ENCODE peak calls at places on chromosome 12, in eight cellular contexts. One of them, this sample, is unnamed.

GRCh38 chr12:131438874-131439273 is 272.0 kb upstream of the SFSWAP start:
- DNase-seq in HTR-8/SVneo: no peak
- DNase-seq in IMR-90: no peak
- DNase-seq in right lobe of liver: no peak
- DNase-seq in sciatic nerve: no peak
- DNase-seq in B cell: no peak
- DNase-seq in T-helper 1 cell: no peak
- DNase-seq in stimulated activated CD4-positive, alpha-beta T cell treated with anti-CD3 and anti-CD28 coated beads, Interleukin-15, amount 100 ng/mL, for 1 hour: no peak
- DNase-seq in this sample: no peak

GRCh38 chr12:42141981-42142606 is 2.6 kb downstream of the GXYLT1 start:
- DNase-seq in B cell: no peak
- DNase-seq in sciatic nerve: no peak
- DNase-seq in right lobe of liver: no peak
- DNase-seq in HTR-8/SVneo: no peak
- DNase-seq in T-helper 1 cell: no peak
- DNase-seq in IMR-90: no peak
- DNase-seq in stimulated activated CD4-positive, alpha-beta T cell treated with anti-CD3 and anti-CD28 coated beads, Interleukin-15, amount 100 ng/mL, for 1 hour: no peak
- DNase-seq in this sample: no peak

GRCh38 chr12:63945777-63946176 is 101.3 kb downstream of the SRGAP1 start:
- DNase-seq in HTR-8/SVneo: no peak
- DNase-seq in IMR-90: no peak
- DNase-seq in stimulated activated CD4-positive, alpha-beta T cell treated with anti-CD3 and anti-CD28 coated beads, Interleukin-15, amount 100 ng/mL, for 1 hour: no peak
- DNase-seq in T-helper 1 cell: no peak
- DNase-seq in right lobe of liver: no peak
- DNase-seq in B cell: no peak
- DNase-seq in sciatic nerve: no peak
- DNase-seq in this sample: no peak

GRCh38 chr12:132049442-132049841 is 94.7 kb downstream of the DDX51 start:
- DNase-seq in T-helper 1 cell: no peak
- DNase-seq in stimulated activated CD4-positive, alpha-beta T cell treated with anti-CD3 and anti-CD28 coated beads, Interleukin-15, amount 100 ng/mL, for 1 hour: no peak
- DNase-seq in IMR-90: no peak
- DNase-seq in right lobe of liver: no peak
- DNase-seq in sciatic nerve: no peak
- DNase-seq in B cell: no peak
- DNase-seq in HTR-8/SVneo: no peak
- DNase-seq in this sample: no peak

GRCh38 chr12:87930652-87931051 is 98.5 kb downstream of the C12orf50 start:
- DNase-seq in IMR-90: no peak
- DNase-seq in T-helper 1 cell: no peak
- DNase-seq in sciatic nerve: no peak
- DNase-seq in HTR-8/SVneo: no peak
- DNase-seq in B cell: no peak
- DNase-seq in right lobe of liver: no peak
- DNase-seq in stimulated activated CD4-positive, alpha-beta T cell treated with anti-CD3 and anti-CD28 coated beads, Interleukin-15, amount 100 ng/mL, for 1 hour: no peak
- DNase-seq in this sample: no peak

GRCh38 chr12:19842116-19842515 is 402.8 kb downstream of the AEBP2 start:
- DNase-seq in stimulated activated CD4-positive, alpha-beta T cell treated with anti-CD3 and anti-CD28 coated beads, Interleukin-15, amount 100 ng/mL, for 1 hour: no peak
- DNase-seq in B cell: no peak
- DNase-seq in HTR-8/SVneo: no peak
- DNase-seq in right lobe of liver: no peak
- DNase-seq in T-helper 1 cell: no peak
- DNase-seq in IMR-90: no peak
- DNase-seq in sciatic nerve: no peak
- DNase-seq in this sample: no peak

GRCh38 chr12:28248555-28249127 is 58.4 kb downstream of the CCDC91 start:
- DNase-seq in T-helper 1 cell: no peak
- DNase-seq in sciatic nerve: no peak
- DNase-seq in IMR-90: no peak
- DNase-seq in B cell: no peak
- DNase-seq in stimulated activated CD4-positive, alpha-beta T cell treated with anti-CD3 and anti-CD28 coated beads, Interleukin-15, amount 100 ng/mL, for 1 hour: no peak
- DNase-seq in right lobe of liver: no peak
- DNase-seq in HTR-8/SVneo: no peak
- DNase-seq in this sample: no peak

GRCh38 chr12:40988335-40988734 is 199.8 kb upstream of the PDZRN4 start:
- DNase-seq in B cell: no peak
- DNase-seq in T-helper 1 cell: no peak
- DNase-seq in right lobe of liver: no peak
- DNase-seq in IMR-90: no peak
- DNase-seq in stimulated activated CD4-positive, alpha-beta T cell treated with anti-CD3 and anti-CD28 coated beads, Interleukin-15, amount 100 ng/mL, for 1 hour: no peak
- DNase-seq in HTR-8/SVneo: no peak
- DNase-seq in sciatic nerve: no peak
- DNase-seq in this sample: no peak

GRCh38 chr12:39805651-39806050 is 186.0 kb upstream of the ABCD2 start:
- DNase-seq in right lobe of liver: no peak
- DNase-seq in sciatic nerve: no peak
- DNase-seq in T-helper 1 cell: no peak
- DNase-seq in IMR-90: no peak
- DNase-seq in HTR-8/SVneo: no peak
- DNase-seq in stimulated activated CD4-positive, alpha-beta T cell treated with anti-CD3 and anti-CD28 coated beads, Interleukin-15, amount 100 ng/mL, for 1 hour: no peak
- DNase-seq in B cell: no peak
- DNase-seq in this sample: no peak

GRCh38 chr12:4589941-4590340 is 27.9 kb downstream of the DYRK4 start:
- DNase-seq in IMR-90: peak
- DNase-seq in right lobe of liver: no peak
- DNase-seq in HTR-8/SVneo: no peak
- DNase-seq in sciatic nerve: no peak
- DNase-seq in B cell: no peak
- DNase-seq in T-helper 1 cell: no peak
- DNase-seq in stimulated activated CD4-positive, alpha-beta T cell treated with anti-CD3 and anti-CD28 coated beads, Interleukin-15, amount 100 ng/mL, for 1 hour: no peak
- DNase-seq in this sample: no peak

This sample was measured in D721Med.